ENCODE peak calls at places on chromosomes 11 and 22, in eight cellular contexts. P is spleen, E is breast epithelium, U is IMR-90, S is heart left ventricle, C is prostate gland, R is stomach, Q is sigmoid colon. O is an unnamed sample.
A peak's percentile ranks its signal among the peaks of the same experiment; 100 is the strongest.

GRCh38 chr11:58938398-58938797 is 890 bp upstream of the GLYATL1 start:
- DNase-seq in P (no peak), E (no peak), U (no peak), S (no peak), C (no peak), R (no peak), Q (no peak), O (no peak)

GRCh38 chr22:40196628-40197027 is 18.9 kb downstream of the TNRC6B start:
- DNase-seq in P (no peak), E (no peak), U (peak; percentile 97), S (no peak), C (no peak), R (no peak), Q (no peak), O (no peak)

GRCh38 chr11:13465909-13466371 is 2.9 kb upstream of the BTBD10 start:
- DNase-seq in P (no peak), E (no peak), U (peak; percentile 55), S (no peak), C (no peak), R (no peak), Q (no peak), O (no peak)

GRCh38 chr11:27701262-27702105 is 1.2 kb upstream of the BDNF start:
- DNase-seq in P (no peak), E (no peak), U (peak; percentile 89), S (peak; percentile 44), C (no peak), R (no peak), Q (no peak), O (no peak)

GRCh38 chr22:22410121-22410520 is 98.4 kb downstream of the ZNF280B start:
- DNase-seq in P (peak; percentile 92), E (no peak), U (no peak), S (peak; percentile 47), C (no peak), R (no peak), Q (no peak), O (no peak)

GRCh38 chr22:45972091-45972867 is 4.7 kb downstream of the WNT7B start:
- DNase-seq in P (no peak), E (no peak), U (no peak), S (no peak), C (peak; percentile 23), R (no peak), Q (no peak), O (no peak)

GRCh38 chr11:59174664-59175033 is 2.7 kb downstream of the DTX4 start:
- DNase-seq in P (no peak), E (no peak), U (peak; percentile 70), S (no peak), C (no peak), R (peak; percentile 43), Q (no peak), O (no peak)

GRCh38 chr22:50613291-50613981 is 12.8 kb downstream of the MAPK8IP2 start:
- DNase-seq in P (peak; percentile 69), E (peak; percentile 41), U (no peak), S (no peak), C (peak; percentile 49), R (peak; percentile 95), Q (no peak), O (peak; percentile 83)

GRCh38 chr11:46338988-46339666 is 8.1 kb upstream of the DGKZ start:
- DNase-seq in P (no peak), E (no peak), U (no peak), S (peak; percentile 69), C (peak; percentile 59), R (no peak), Q (no peak), O (peak; percentile 49)

GRCh38 chr11:22165799-22166548 is 26.9 kb upstream of the ANO5 start:
- DNase-seq in P (no peak), E (no peak), U (no peak), S (no peak), C (no peak), R (no peak), Q (no peak), O (no peak)

GRCh38 chr11:35106595-35106994 is 32.4 kb upstream of the CD44 start:
- DNase-seq in P (no peak), E (no peak), U (no peak), S (no peak), C (no peak), R (no peak), Q (no peak), O (no peak)

GRCh38 chr11:46342237-46342636 is 5.0 kb upstream of the DGKZ start:
- DNase-seq in P (no peak), E (no peak), U (no peak), S (no peak), C (no peak), R (no peak), Q (no peak), O (no peak)

DNA sequence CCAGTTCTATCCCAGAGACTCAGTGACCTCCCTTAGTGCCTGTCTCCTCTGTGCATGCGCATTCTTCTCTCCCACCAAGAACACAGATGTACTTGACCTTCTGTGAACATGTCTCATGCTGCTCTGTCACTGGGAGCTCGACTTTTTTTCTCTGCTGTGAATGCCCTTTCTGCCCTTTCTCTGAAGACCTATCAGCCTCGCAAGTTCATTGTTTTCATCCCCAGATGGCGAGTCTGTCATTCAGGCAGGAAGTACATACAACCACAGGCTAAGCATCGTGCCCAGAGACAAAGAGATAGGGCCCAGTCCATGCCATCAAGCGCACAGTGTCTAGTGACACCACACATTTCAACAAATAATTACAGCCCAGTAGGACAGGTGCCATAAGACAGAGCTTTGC is 50.4 kb upstream of the RAB1B start:
- DNase-seq in P (no peak), E (no peak), U (no peak), S (no peak), C (no peak), R (no peak), Q (peak; percentile 15), O (no peak)
- H3K36me3 ChIP-seq in P (peaks cover 3% of the 10 kb centered on the region), E (peaks cover 3% of the 10 kb centered on the region), U (peaks cover 50% of the 10 kb centered on the region), S (peaks cover 73% of the 10 kb centered on the region), C (peaks cover 5% of the 10 kb centered on the region), R (peaks cover 87% of the 10 kb centered on the region), Q (peaks cover 66% of the 10 kb centered on the region), O (peaks cover 4% of the 10 kb centered on the region)

DNA sequence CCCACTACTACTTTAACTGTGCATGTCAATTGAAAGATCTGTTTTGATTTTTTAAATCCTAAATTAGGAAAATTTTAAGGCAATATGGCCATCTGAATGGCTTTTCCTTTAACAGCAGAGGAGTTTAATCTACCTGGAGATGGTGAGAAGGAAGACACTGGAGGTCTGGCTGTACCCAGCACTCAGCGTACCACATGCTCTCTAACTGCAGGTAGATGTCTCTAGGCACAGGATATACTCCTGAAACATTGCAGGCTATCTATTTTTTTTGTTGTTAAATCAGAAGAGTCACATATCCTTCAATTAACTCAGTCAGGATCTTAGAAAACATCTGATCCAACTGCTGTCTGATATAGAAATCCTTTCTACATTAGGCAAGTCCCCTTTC is 17.3 kb upstream of the CASTOR1 start:
- DNase-seq in P (no peak), E (no peak), U (no peak), S (no peak), C (no peak), R (no peak), Q (no peak), O (no peak)
- H3K4me1 ChIP-seq in P (peaks cover 100% of the 10 kb centered on the region), E (peaks cover 45% of the 10 kb centered on the region), U (peaks cover 38% of the 10 kb centered on the region), S (peaks cover 95% of the 10 kb centered on the region), C (peaks cover 95% of the 10 kb centered on the region), R (peaks cover 100% of the 10 kb centered on the region), Q (peaks cover 100% of the 10 kb centered on the region), O (peaks cover 93% of the 10 kb centered on the region)

GRCh38 chr22:30694171-30694637 is 470 bp upstream of the OSBP2 start:
- DNase-seq in P (peak; percentile 83), E (peak; percentile 60), U (peak; percentile 35), S (peak; percentile 31), C (peak; percentile 66), R (peak; percentile 76), Q (peak; percentile 74), O (peak; percentile 81)
- TF ChIP-seq POLR2A in P (no peak), E (no peak), U (no peak), S (no peak), C (peak; percentile 12), R (no peak), Q (no peak), O (peak; percentile 52)

GRCh38 chr11:57318178-57318577 is 6.6 kb downstream of the TNKS1BP1 start:
- DNase-seq in P (no peak), E (no peak), U (peak; percentile 21), S (no peak), C (no peak), R (peak; percentile 48), Q (peak; percentile 70), O (no peak)
- H3K36me3 ChIP-seq in P (no peaks in the 10 kb centered on the region), E (no peaks in the 10 kb centered on the region), U (peaks cover 67% of the 10 kb centered on the region), S (peaks cover 63% of the 10 kb centered on the region), C (peaks cover 37% of the 10 kb centered on the region), R (peaks cover 75% of the 10 kb centered on the region), Q (peaks cover 68% of the 10 kb centered on the region), O (peaks cover 8% of the 10 kb centered on the region)

DNA sequence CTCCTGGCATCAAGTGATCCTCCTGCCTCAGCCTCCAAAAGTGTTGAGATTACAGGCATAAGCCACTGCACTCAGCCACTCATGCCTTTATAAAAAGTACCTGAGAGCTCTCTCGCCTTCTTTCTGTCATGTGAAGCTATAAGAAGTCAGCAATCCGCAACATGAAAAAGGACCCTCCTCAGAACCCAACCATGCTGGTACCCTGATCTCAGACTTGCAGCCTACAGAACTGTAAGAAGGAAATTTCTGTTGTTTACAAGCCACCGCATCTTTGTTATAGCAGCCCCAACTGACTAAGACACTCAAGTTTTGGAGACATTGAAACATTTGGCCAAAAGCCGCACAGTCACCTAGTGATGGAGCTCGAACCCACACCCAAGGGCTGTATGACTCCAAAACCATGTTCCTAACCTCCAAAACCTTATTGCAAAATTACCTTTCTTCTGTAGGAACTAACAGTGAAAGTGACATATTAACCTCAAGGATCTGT is 8.9 kb downstream of the PACSIN2 start:
- DNase-seq in P (peak; percentile 8), E (no peak), U (no peak), S (no peak), C (no peak), R (no peak), Q (no peak), O (no peak)
- H3K4me1 ChIP-seq in P (peaks cover 92% of the 10 kb centered on the region), E (peaks cover 2% of the 10 kb centered on the region), U (peaks cover 41% of the 10 kb centered on the region), S (peaks cover 37% of the 10 kb centered on the region), C (peaks cover 16% of the 10 kb centered on the region), R (peaks cover 94% of the 10 kb centered on the region), Q (peaks cover 62% of the 10 kb centered on the region), O (peaks cover 97% of the 10 kb centered on the region)